ENCODE peak calls at places on chromosomes 3 and 15, in ten cellular contexts. One of them, this sample, is unnamed.

GRCh38 chr15:90306560-90306959 is 41.1 kb downstream of the NGRN start:
- DNase-seq in body of pancreas: no peak
- DNase-seq in uterus: no peak
- DNase-seq in stomach: no peak
- DNase-seq in endothelial cell of umbilical vein: no peak
- DNase-seq in suprapubic skin: no peak
- DNase-seq in A549: no peak
- DNase-seq in left ventricle myocardium inferior: no peak
- DNase-seq in fibroblast of pulmonary artery: no peak
- DNase-seq in sigmoid colon: no peak
- DNase-seq in this sample: no peak

GRCh38 chr3:4979401-4980228 is at the start of gene BHLHE40:
- DNase-seq in sigmoid colon: no peak
- DNase-seq in stomach: no peak
- DNase-seq in endothelial cell of umbilical vein: peak
- DNase-seq in body of pancreas: peak
- DNase-seq in A549: no peak
- DNase-seq in suprapubic skin: no peak
- DNase-seq in left ventricle myocardium inferior: peak
- DNase-seq in uterus: no peak
- DNase-seq in fibroblast of pulmonary artery: no peak
- DNase-seq in this sample: no peak

GRCh38 chr3:30003741-30004140 is 602.7 kb upstream of the TGFBR2 start:
- DNase-seq in fibroblast of pulmonary artery: no peak
- DNase-seq in sigmoid colon: no peak
- DNase-seq in endothelial cell of umbilical vein: no peak
- DNase-seq in left ventricle myocardium inferior: no peak
- DNase-seq in uterus: no peak
- DNase-seq in stomach: no peak
- DNase-seq in suprapubic skin: no peak
- DNase-seq in body of pancreas: no peak
- DNase-seq in A549: no peak
- DNase-seq in this sample: no peak

GRCh38 chr15:97126556-97127233 is 796.2 kb downstream of the NR2F2 start:
- DNase-seq in A549: no peak
- DNase-seq in endothelial cell of umbilical vein: no peak
- DNase-seq in suprapubic skin: no peak
- DNase-seq in uterus: no peak
- DNase-seq in fibroblast of pulmonary artery: no peak
- DNase-seq in sigmoid colon: no peak
- DNase-seq in body of pancreas: no peak
- DNase-seq in left ventricle myocardium inferior: no peak
- DNase-seq in stomach: no peak
- DNase-seq in this sample: no peak

GRCh38 chr15:42720071-42720470 is 16.9 kb downstream of the CDAN1 start:
- DNase-seq in sigmoid colon: no peak
- DNase-seq in body of pancreas: no peak
- DNase-seq in left ventricle myocardium inferior: no peak
- DNase-seq in uterus: no peak
- DNase-seq in suprapubic skin: no peak
- DNase-seq in endothelial cell of umbilical vein: no peak
- DNase-seq in fibroblast of pulmonary artery: no peak
- DNase-seq in A549: no peak
- DNase-seq in stomach: no peak
- DNase-seq in this sample: no peak

GRCh38 chr15:81331600-81331999 is 7.7 kb upstream of the STARD5 start:
- DNase-seq in A549: no peak
- DNase-seq in endothelial cell of umbilical vein: no peak
- DNase-seq in left ventricle myocardium inferior: no peak
- DNase-seq in suprapubic skin: no peak
- DNase-seq in fibroblast of pulmonary artery: no peak
- DNase-seq in body of pancreas: no peak
- DNase-seq in sigmoid colon: no peak
- DNase-seq in uterus: no peak
- DNase-seq in stomach: no peak
- DNase-seq in this sample: peak

GRCh38 chr3:125051715-125052581 is 3.8 kb downstream of the HEG1 start:
- DNase-seq in left ventricle myocardium inferior: peak
- DNase-seq in body of pancreas: peak
- DNase-seq in A549: no peak
- DNase-seq in fibroblast of pulmonary artery: peak
- DNase-seq in suprapubic skin: peak
- DNase-seq in stomach: no peak
- DNase-seq in endothelial cell of umbilical vein: peak
- DNase-seq in sigmoid colon: peak
- DNase-seq in uterus: peak
- DNase-seq in this sample: peak

GRCh38 chr3:129651316-129652202 is 45.1 kb upstream of the PLXND1 start:
- DNase-seq in body of pancreas: no peak
- DNase-seq in stomach: no peak
- DNase-seq in fibroblast of pulmonary artery: peak
- DNase-seq in A549: peak
- DNase-seq in sigmoid colon: no peak
- DNase-seq in endothelial cell of umbilical vein: peak
- DNase-seq in left ventricle myocardium inferior: no peak
- DNase-seq in uterus: peak
- DNase-seq in suprapubic skin: no peak
- DNase-seq in this sample: no peak

GRCh38 chr15:80567721-80568157 is 127.4 kb upstream of the ABHD17C start:
- DNase-seq in sigmoid colon: peak
- DNase-seq in stomach: peak
- DNase-seq in fibroblast of pulmonary artery: peak
- DNase-seq in A549: peak
- DNase-seq in suprapubic skin: no peak
- DNase-seq in body of pancreas: peak
- DNase-seq in left ventricle myocardium inferior: no peak
- DNase-seq in uterus: peak
- DNase-seq in endothelial cell of umbilical vein: peak
- DNase-seq in this sample: peak

GRCh38 chr15:52857471-52857870 is 67.3 kb upstream of the ONECUT1 start:
- DNase-seq in suprapubic skin: no peak
- DNase-seq in A549: no peak
- DNase-seq in body of pancreas: no peak
- DNase-seq in endothelial cell of umbilical vein: no peak
- DNase-seq in fibroblast of pulmonary artery: no peak
- DNase-seq in left ventricle myocardium inferior: no peak
- DNase-seq in uterus: no peak
- DNase-seq in stomach: no peak
- DNase-seq in sigmoid colon: no peak
- DNase-seq in this sample: no peak

GRCh38 chr3:60696559-60697125 is 554.6 kb downstream of the FHIT start:
- DNase-seq in endothelial cell of umbilical vein: no peak
- DNase-seq in uterus: no peak
- DNase-seq in fibroblast of pulmonary artery: no peak
- DNase-seq in body of pancreas: no peak
- DNase-seq in A549: no peak
- DNase-seq in stomach: no peak
- DNase-seq in sigmoid colon: no peak
- DNase-seq in left ventricle myocardium inferior: no peak
- DNase-seq in suprapubic skin: no peak
- DNase-seq in this sample: no peak

DNA sequence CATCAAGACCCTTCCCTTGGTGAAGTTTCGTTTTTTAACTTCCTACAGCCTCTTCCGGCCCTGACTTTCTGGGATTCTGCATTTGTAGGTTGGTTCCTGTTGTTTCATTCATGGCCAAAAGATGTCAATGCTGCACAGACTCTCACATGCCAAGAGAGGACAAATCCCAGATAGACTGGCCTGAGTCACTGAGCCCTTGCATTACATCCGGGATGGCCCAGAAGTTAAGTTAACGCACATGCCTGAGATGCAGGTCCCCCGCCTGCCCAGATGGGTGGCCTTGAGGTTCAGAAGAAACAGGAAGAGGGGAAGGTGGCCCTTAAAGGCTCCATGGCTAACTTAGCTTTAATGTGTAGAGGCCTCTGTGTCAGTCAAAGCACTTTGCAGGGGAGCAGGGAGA is 51.6 kb upstream of the SRGAP3 start:
- DNase-seq in stomach: no peak
- DNase-seq in uterus: no peak
- DNase-seq in suprapubic skin: no peak
- DNase-seq in endothelial cell of umbilical vein: no peak
- DNase-seq in fibroblast of pulmonary artery: no peak
- DNase-seq in left ventricle myocardium inferior: no peak
- DNase-seq in A549: no peak
- DNase-seq in body of pancreas: no peak
- DNase-seq in sigmoid colon: no peak
- DNase-seq in this sample: no peak
- TF ChIP-seq CTCF in stomach: no peak
- TF ChIP-seq CTCF in uterus: no peak
- TF ChIP-seq CTCF in suprapubic skin: no peak
- TF ChIP-seq CTCF in endothelial cell of umbilical vein: no peak
- TF ChIP-seq CTCF in fibroblast of pulmonary artery: no peak
- TF ChIP-seq CTCF in left ventricle myocardium inferior: no peak
- TF ChIP-seq CTCF in A549: no peak
- TF ChIP-seq CTCF in body of pancreas: no peak
- TF ChIP-seq CTCF in sigmoid colon: no peak
- TF ChIP-seq CTCF in this sample: no peak

GRCh38 chr3:7306900-7307299 is 446.0 kb downstream of the GRM7 start:
- DNase-seq in sigmoid colon: no peak
- DNase-seq in fibroblast of pulmonary artery: no peak
- DNase-seq in stomach: no peak
- DNase-seq in body of pancreas: no peak
- DNase-seq in A549: no peak
- DNase-seq in uterus: no peak
- DNase-seq in suprapubic skin: no peak
- DNase-seq in endothelial cell of umbilical vein: peak
- DNase-seq in left ventricle myocardium inferior: no peak
- DNase-seq in this sample: no peak

GRCh38 chr3:7305561-7305960 is 444.6 kb downstream of the GRM7 start:
- DNase-seq in sigmoid colon: no peak
- DNase-seq in fibroblast of pulmonary artery: no peak
- DNase-seq in A549: no peak
- DNase-seq in body of pancreas: no peak
- DNase-seq in left ventricle myocardium inferior: no peak
- DNase-seq in stomach: no peak
- DNase-seq in uterus: no peak
- DNase-seq in endothelial cell of umbilical vein: peak
- DNase-seq in suprapubic skin: no peak
- DNase-seq in this sample: no peak

GRCh38 chr3:7315037-7315436 is 454.1 kb downstream of the GRM7 start:
- DNase-seq in A549: no peak
- DNase-seq in fibroblast of pulmonary artery: no peak
- DNase-seq in uterus: no peak
- DNase-seq in suprapubic skin: no peak
- DNase-seq in endothelial cell of umbilical vein: no peak
- DNase-seq in body of pancreas: no peak
- DNase-seq in stomach: no peak
- DNase-seq in sigmoid colon: no peak
- DNase-seq in left ventricle myocardium inferior: no peak
- DNase-seq in this sample: no peak

GRCh38 chr3:7307410-7307809 is 446.5 kb downstream of the GRM7 start:
- DNase-seq in suprapubic skin: no peak
- DNase-seq in sigmoid colon: no peak
- DNase-seq in stomach: no peak
- DNase-seq in left ventricle myocardium inferior: no peak
- DNase-seq in body of pancreas: no peak
- DNase-seq in fibroblast of pulmonary artery: peak
- DNase-seq in uterus: no peak
- DNase-seq in A549: no peak
- DNase-seq in endothelial cell of umbilical vein: peak
- DNase-seq in this sample: no peak

GRCh38 chr3:7309707-7310106 is 448.8 kb downstream of the GRM7 start:
- DNase-seq in body of pancreas: peak
- DNase-seq in endothelial cell of umbilical vein: peak
- DNase-seq in left ventricle myocardium inferior: peak
- DNase-seq in A549: no peak
- DNase-seq in suprapubic skin: peak
- DNase-seq in fibroblast of pulmonary artery: peak
- DNase-seq in stomach: no peak
- DNase-seq in uterus: peak
- DNase-seq in sigmoid colon: peak
- DNase-seq in this sample: no peak
- TF ChIP-seq CTCF in body of pancreas: no peak
- TF ChIP-seq CTCF in endothelial cell of umbilical vein: no peak
- TF ChIP-seq CTCF in left ventricle myocardium inferior: no peak
- TF ChIP-seq CTCF in A549: no peak
- TF ChIP-seq CTCF in suprapubic skin: no peak
- TF ChIP-seq CTCF in fibroblast of pulmonary artery: no peak
- TF ChIP-seq CTCF in stomach: no peak
- TF ChIP-seq CTCF in uterus: no peak
- TF ChIP-seq CTCF in sigmoid colon: no peak
- TF ChIP-seq CTCF in this sample: no peak

DNA sequence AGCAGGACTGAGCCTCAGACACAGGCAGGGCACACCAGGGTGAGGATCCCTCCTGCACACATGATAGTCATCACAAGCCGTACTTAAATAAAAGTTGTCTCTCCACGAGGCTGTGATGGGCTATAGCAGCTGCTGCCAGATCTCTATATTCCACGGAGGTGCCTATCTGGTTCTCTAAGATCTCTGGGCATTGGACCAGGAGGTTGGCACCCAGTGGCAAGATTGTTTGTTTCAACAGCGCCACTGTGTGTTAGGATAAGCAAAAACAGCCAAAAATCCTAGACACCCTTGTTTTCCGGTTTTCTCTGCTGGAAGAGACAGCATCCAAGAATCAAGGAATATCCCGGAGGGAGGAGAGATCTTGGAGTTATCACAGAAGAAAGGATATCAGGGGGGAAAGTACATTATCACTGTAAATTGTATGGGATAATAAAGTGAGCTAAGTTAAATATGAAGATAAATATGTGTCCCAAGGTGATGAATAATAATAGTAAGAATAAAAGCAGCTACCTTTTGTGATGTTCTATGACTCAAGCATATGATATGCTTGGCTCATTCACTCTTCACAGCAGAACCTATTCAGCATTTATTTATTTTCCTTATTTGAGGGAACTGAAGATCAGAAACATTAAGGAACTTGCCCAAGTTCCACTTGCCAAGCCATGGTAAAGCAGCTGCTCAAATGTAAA is 90.6 kb upstream of the AKAP13 start:
- DNase-seq in left ventricle myocardium inferior: peak
- DNase-seq in body of pancreas: peak
- DNase-seq in fibroblast of pulmonary artery: peak
- DNase-seq in uterus: no peak
- DNase-seq in endothelial cell of umbilical vein: peak
- DNase-seq in suprapubic skin: no peak
- DNase-seq in sigmoid colon: no peak
- DNase-seq in A549: peak
- DNase-seq in stomach: peak
- DNase-seq in this sample: no peak
- TF ChIP-seq CTCF in left ventricle myocardium inferior: peak
- TF ChIP-seq CTCF in body of pancreas: peak
- TF ChIP-seq CTCF in fibroblast of pulmonary artery: peak
- TF ChIP-seq CTCF in uterus: peak
- TF ChIP-seq CTCF in endothelial cell of umbilical vein: peak
- TF ChIP-seq CTCF in suprapubic skin: peak
- TF ChIP-seq CTCF in sigmoid colon: peak
- TF ChIP-seq CTCF in A549: peak
- TF ChIP-seq CTCF in stomach: peak
- TF ChIP-seq CTCF in this sample: peak

GRCh38 chr15:23472033-23472432 is 25.0 kb upstream of the GOLGA6L2 start:
- DNase-seq in suprapubic skin: no peak
- DNase-seq in uterus: no peak
- DNase-seq in endothelial cell of umbilical vein: no peak
- DNase-seq in body of pancreas: no peak
- DNase-seq in sigmoid colon: no peak
- DNase-seq in fibroblast of pulmonary artery: no peak
- DNase-seq in left ventricle myocardium inferior: no peak
- DNase-seq in stomach: no peak
- DNase-seq in A549: no peak
- DNase-seq in this sample: no peak

GRCh38 chr15:23472678-23473077 is 25.6 kb upstream of the GOLGA6L2 start:
- DNase-seq in body of pancreas: no peak
- DNase-seq in stomach: no peak
- DNase-seq in left ventricle myocardium inferior: no peak
- DNase-seq in endothelial cell of umbilical vein: no peak
- DNase-seq in sigmoid colon: no peak
- DNase-seq in suprapubic skin: no peak
- DNase-seq in A549: peak
- DNase-seq in uterus: no peak
- DNase-seq in fibroblast of pulmonary artery: no peak
- DNase-seq in this sample: no peak

GRCh38 chr15:23467110-23467600 is 20.1 kb upstream of the GOLGA6L2 start:
- DNase-seq in body of pancreas: no peak
- DNase-seq in endothelial cell of umbilical vein: peak
- DNase-seq in suprapubic skin: no peak
- DNase-seq in fibroblast of pulmonary artery: peak
- DNase-seq in uterus: no peak
- DNase-seq in stomach: no peak
- DNase-seq in left ventricle myocardium inferior: no peak
- DNase-seq in sigmoid colon: no peak
- DNase-seq in A549: peak
- DNase-seq in this sample: no peak
- TF ChIP-seq CTCF in body of pancreas: peak
- TF ChIP-seq CTCF in endothelial cell of umbilical vein: no peak
- TF ChIP-seq CTCF in suprapubic skin: no peak
- TF ChIP-seq CTCF in fibroblast of pulmonary artery: peak
- TF ChIP-seq CTCF in uterus: no peak
- TF ChIP-seq CTCF in stomach: no peak
- TF ChIP-seq CTCF in left ventricle myocardium inferior: peak
- TF ChIP-seq CTCF in sigmoid colon: peak
- TF ChIP-seq CTCF in A549: peak
- TF ChIP-seq CTCF in this sample: no peak